ENCODE peak calls at places on chromosomes 5 and 9, in seven cellular contexts. Y, T, B, U, V, P and S are unnamed samples.

GRCh38 chr9:6214903-6215302 is 704 bp upstream of the IL33 start:
- DNase-seq in U (no peak), B (no peak), T (no peak), P (no peak), Y (no peak), V (no peak), S (no peak)

GRCh38 chr9:37412431-37413151 is 9.9 kb upstream of the GRHPR start:
- DNase-seq in T (no peak), Y (no peak), U (no peak), P (peak), V (no peak), B (no peak), S (no peak)

GRCh38 chr5:33319841-33320240 is 120.9 kb upstream of the TARS1 start:
- DNase-seq in B (no peak), Y (no peak), T (no peak), P (no peak), U (no peak), V (no peak), S (no peak)

GRCh38 chr9:126514037-126514821 is 99.5 kb upstream of the LMX1B start:
- DNase-seq in U (peak), V (peak), T (peak), B (no peak), P (peak), Y (peak), S (peak)

GRCh38 chr5:142171270-142171669 is 62.7 kb downstream of the NDFIP1 start:
- DNase-seq in T (no peak), Y (no peak), U (no peak), B (no peak), V (no peak), P (no peak), S (no peak)

GRCh38 chr5:123855630-123856029 is 343.7 kb downstream of the CSNK1G3 start:
- DNase-seq in B (no peak), V (no peak), T (no peak), U (no peak), Y (no peak), P (no peak), S (no peak)

GRCh38 chr5:120394259-120394658 is 69.8 kb upstream of the PRR16 start:
- DNase-seq in P (no peak), Y (no peak), T (no peak), U (no peak), B (no peak), V (no peak), S (no peak)

GRCh38 chr9:134364391-134365114 is 38.3 kb downstream of the RXRA start:
- DNase-seq in U (peak), B (no peak), V (no peak), P (no peak), Y (no peak), T (no peak), S (no peak)

GRCh38 chr9:72906810-72907209 is 46.0 kb downstream of the ALDH1A1 start:
- DNase-seq in P (no peak), V (no peak), Y (no peak), U (no peak), B (no peak), T (no peak), S (no peak)

GRCh38 chr5:122858451-122858850 is 13.0 kb downstream of the SNX24 start:
- DNase-seq in P (no peak), U (no peak), V (no peak), B (no peak), T (no peak), Y (no peak), S (no peak)

GRCh38 chr5:53568868-53569267 is 8.4 kb downstream of the NDUFS4 start:
- DNase-seq in B (peak), P (no peak), U (no peak), Y (no peak), V (no peak), T (no peak), S (no peak)

GRCh38 chr5:59487838-59488729 is 405.4 kb downstream of the PDE4D start:
- DNase-seq in V (no peak), Y (no peak), T (no peak), B (no peak), P (no peak), U (no peak), S (no peak)

GRCh38 chr5:59487068-59487686 is 406.3 kb downstream of the PDE4D start:
- DNase-seq in Y (no peak), B (no peak), V (no peak), P (no peak), T (no peak), U (no peak), S (no peak)

GRCh38 chr5:59486508-59486907 is 407.0 kb downstream of the PDE4D start:
- DNase-seq in B (no peak), T (no peak), P (no peak), Y (no peak), U (no peak), V (no peak), S (no peak)

GRCh38 chr5:59491944-59492343 is 401.6 kb downstream of the PDE4D start:
- DNase-seq in B (no peak), U (no peak), V (no peak), P (no peak), Y (no peak), T (no peak), S (no peak)

DNA sequence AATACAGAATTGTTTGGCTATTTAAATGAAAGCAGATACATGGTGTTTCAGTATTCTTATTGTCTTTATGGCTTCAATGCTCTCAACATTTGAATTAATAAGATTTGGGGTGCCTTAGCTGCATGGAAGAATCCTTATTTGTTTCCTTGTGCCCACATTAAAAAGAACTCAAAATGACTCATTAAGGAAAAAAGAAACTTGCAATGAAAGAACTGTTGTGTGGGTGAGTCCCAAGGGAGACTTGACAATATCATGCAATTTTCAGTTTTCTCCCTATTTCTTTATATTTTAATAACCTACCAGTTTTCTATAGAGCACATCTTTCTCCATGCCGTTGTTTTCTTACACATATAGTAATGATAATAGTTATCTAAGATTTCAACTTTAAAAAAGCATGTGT is 404.0 kb downstream of the PDE4D start:
- DNase-seq in T (no peak), P (no peak), U (no peak), B (no peak), Y (no peak), V (no peak), S (no peak)
- TF ChIP-seq CTCF in T (no peak), P (no peak), U (no peak), B (no peak), Y (no peak), V (no peak), S (no peak)

GRCh38 chr5:436641-436975 is 6.4 kb upstream of the EXOC3 start:
- DNase-seq in P (no peak), T (no peak), B (no peak), U (no peak), Y (no peak), V (no peak), S (no peak)
- TF ChIP-seq CTCF in P (no peak), T (peak), B (no peak), U (no peak), Y (no peak), V (no peak), S (no peak)

GRCh38 chr9:110340306-110340705 is 2.6 kb upstream of the TXNDC8 start:
- DNase-seq in B (no peak), P (peak), V (no peak), Y (no peak), U (no peak), T (peak), S (no peak)
- TF ChIP-seq CTCF in B (peak), P (peak), V (no peak), Y (no peak), U (peak), T (no peak), S (no peak)

GRCh38 chr5:92616085-92616484 is 964.9 kb downstream of the NR2F1-AS1 start:
- DNase-seq in U (no peak), Y (no peak), P (no peak), B (no peak), T (no peak), V (no peak), S (no peak)

DNA sequence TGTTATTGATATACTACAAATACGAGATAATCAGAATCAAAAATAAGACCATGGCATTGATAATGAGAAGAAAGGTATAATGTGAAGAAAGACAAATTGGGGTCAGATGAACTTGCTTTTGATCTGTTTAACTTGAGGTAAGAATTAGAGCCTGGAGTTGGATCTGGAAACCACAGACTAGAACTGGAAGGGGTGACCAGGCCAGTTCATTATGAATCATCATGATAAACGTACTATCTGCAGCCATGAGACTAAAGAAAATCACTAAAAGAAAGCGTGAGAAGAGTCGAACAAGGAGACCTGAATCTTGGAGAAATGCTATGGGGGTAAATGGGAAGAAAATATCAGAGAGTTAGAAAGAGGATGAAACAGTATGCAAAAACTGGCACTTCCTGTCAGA is 967.5 kb downstream of the NR2F1-AS1 start:
- DNase-seq in P (no peak), T (no peak), Y (no peak), B (no peak), V (no peak), U (no peak), S (no peak)
- TF ChIP-seq CTCF in P (no peak), T (no peak), Y (no peak), B (no peak), V (no peak), U (no peak), S (no peak)

GRCh38 chr9:128103589-128103962 is 24.0 kb downstream of the PTGES2 start:
- DNase-seq in T (no peak), B (no peak), V (no peak), Y (no peak), P (peak), U (peak), S (no peak)
- TF ChIP-seq CTCF in T (peak), B (no peak), V (no peak), Y (no peak), P (peak), U (peak), S (no peak)

GRCh38 chr5:174533771-174534221 is 190.6 kb upstream of the MSX2 start:
- DNase-seq in V (no peak), B (peak), P (no peak), U (peak), T (no peak), Y (no peak), S (no peak)
- TF ChIP-seq CTCF in V (no peak), B (no peak), P (no peak), U (no peak), T (no peak), Y (no peak), S (no peak)

GRCh38 chr9:96781552-96781951 is 3.7 kb upstream of the ZNF510 start:
- DNase-seq in P (no peak), T (no peak), U (no peak), Y (no peak), V (no peak), B (no peak), S (no peak)

GRCh38 chr9:96782241-96782640 is 4.4 kb upstream of the ZNF510 start:
- DNase-seq in V (no peak), T (no peak), Y (no peak), U (no peak), P (no peak), B (no peak), S (no peak)

DNA sequence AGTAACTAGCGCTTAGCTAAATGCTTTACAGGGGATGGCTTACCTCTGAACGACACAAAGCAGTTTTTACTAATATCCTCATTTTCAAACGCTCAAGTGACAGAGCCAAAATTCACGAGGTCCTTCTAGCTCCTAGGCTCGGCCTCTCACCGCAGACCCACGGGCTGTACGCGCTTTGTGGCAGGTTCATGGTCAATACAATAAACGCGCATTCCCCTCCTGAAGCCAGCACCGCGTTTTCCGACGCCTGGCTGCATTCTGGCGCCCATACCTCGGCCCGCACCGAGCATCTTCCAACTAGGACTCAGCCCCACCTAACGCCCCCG is 385 bp downstream of the ZNF510 start:
- DNase-seq in P (no peak), T (peak), V (no peak), B (no peak), U (no peak), Y (no peak), S (no peak)
- TF ChIP-seq CTCF in P (no peak), T (no peak), V (no peak), B (no peak), U (no peak), Y (no peak), S (no peak)